ENCODE peak calls at places on chromosomes 11 and 22, in seven cellular contexts. O is A549, B is suprapubic skin, H is glutamatergic neuron, Y is AG04449, V is foreskin fibroblast, C is HCT116. P is an unnamed sample.

GRCh38 chr22:37051629-37052385 is at the start of gene KCTD17:
- DNase-seq in V (peak; percentile 92), O (peak; percentile 53), B (no peak), C (peak; percentile 24), Y (no peak), H (peak; percentile 83), P (peak; percentile 98)

GRCh38 chr22:35524966-35525686 is 15.5 kb upstream of the RASD2 start:
- DNase-seq in B (no peak), C (no peak), O (no peak), H (peak; percentile 53), V (peak; percentile 55), Y (no peak), P (no peak)

GRCh38 chr11:121415861-121416260 is 36.3 kb upstream of the SORL1 start:
- DNase-seq in B (no peak), C (no peak), Y (no peak), H (no peak), V (peak; percentile 27), O (no peak), P (no peak)

GRCh38 chr11:78809931-78810481 is 235.3 kb upstream of the NARS2 start:
- DNase-seq in H (no peak), B (no peak), V (peak; percentile 75), Y (no peak), O (no peak), C (no peak), P (no peak)

GRCh38 chr11:60169264-60169915 is 13.5 kb downstream of the MS4A6A start:
- DNase-seq in B (no peak), H (peak; percentile 23), Y (no peak), C (peak; percentile 27), V (no peak), O (peak; percentile 39), P (no peak)

GRCh38 chr11:34075178-34075820 is 23.8 kb downstream of the CAPRIN1 start:
- DNase-seq in C (peak; percentile 60), V (peak; percentile 85), H (no peak), B (no peak), O (no peak), Y (no peak), P (no peak)

GRCh38 chr22:30574095-30574981 is at the start of gene GAL3ST1:
- DNase-seq in B (no peak), V (no peak), H (peak; percentile 34), O (peak; percentile 58), C (no peak), Y (no peak), P (no peak)

GRCh38 chr22:41447435-41448188 is 1.0 kb upstream of the TOB2 start:
- DNase-seq in O (peak; percentile 60), H (peak; percentile 85), V (peak; percentile 79), C (no peak), Y (no peak), B (no peak), P (peak; percentile 55)

GRCh38 chr22:39558254-39558727 is 12.3 kb upstream of the CACNA1I start:
- DNase-seq in Y (no peak), V (no peak), C (no peak), O (no peak), H (no peak), B (no peak), P (no peak)

GRCh38 chr22:17779286-17780115 is 5.2 kb upstream of the BID start:
- DNase-seq in O (no peak), Y (no peak), C (no peak), B (no peak), V (no peak), H (no peak), P (peak; percentile 89)

GRCh38 chr11:61792310-61793083 is at the start of the genes FEN1 and TMEM258:
- DNase-seq in H (peak; percentile 91), Y (peak; percentile 75), B (peak; percentile 97), O (peak; percentile 95), V (peak; percentile 96), C (peak; percentile 88), P (peak; percentile 93)

GRCh38 chr11:45211732-45212131 is 65.3 kb downstream of the PRDM11 start:
- DNase-seq in Y (no peak), O (no peak), H (no peak), B (no peak), C (no peak), V (peak; percentile 8), P (no peak)

GRCh38 chr22:17121235-17122195 is at the start of gene TMEM121B:
- DNase-seq in B (no peak), C (no peak), V (peak; percentile 80), Y (no peak), O (peak; percentile 14), H (peak; percentile 94), P (no peak)

GRCh38 chr11:134554861-134555260 is 142.8 kb upstream of the B3GAT1 start:
- DNase-seq in Y (no peak), B (no peak), O (no peak), C (no peak), H (no peak), V (no peak), P (no peak)

GRCh38 chr22:50276143-50276542 is 6.0 kb upstream of the MAPK11 start:
- DNase-seq in O (peak; percentile 76), C (no peak), H (peak; percentile 70), B (no peak), Y (no peak), V (peak; percentile 75), P (peak; percentile 79)

GRCh38 chr22:46454910-46455269 is 82.5 kb downstream of the CELSR1 start:
- DNase-seq in O (peak; percentile 41), H (no peak), C (peak; percentile 65), Y (no peak), V (no peak), B (no peak), P (no peak)

GRCh38 chr11:59616396-59616982 is 915 bp upstream of the OSBP start:
- DNase-seq in B (peak; percentile 99), C (no peak), H (peak; percentile 91), V (no peak), Y (no peak), O (no peak), P (no peak)

GRCh38 chr22:30989473-30989872 is 20.4 kb downstream of the TUG1 start:
- DNase-seq in V (no peak), Y (no peak), C (no peak), B (no peak), O (no peak), H (no peak), P (no peak)

GRCh38 chr11:117366875-117367274 is 39.2 kb downstream of the CEP164 start:
- DNase-seq in Y (no peak), V (no peak), O (no peak), B (no peak), C (no peak), H (no peak), P (no peak)

GRCh38 chr11:100515087-100515486 is 172.0 kb upstream of the ARHGAP42 start:
- DNase-seq in Y (no peak), H (no peak), C (no peak), O (peak; percentile 25), B (no peak), V (no peak), P (no peak)

GRCh38 chr11:122661182-122661945 is 5.8 kb downstream of the UBASH3B start:
- DNase-seq in Y (no peak), O (no peak), H (no peak), C (no peak), V (peak; percentile 89), B (no peak), P (no peak)

GRCh38 chr11:124536520-124536919 is 6.9 kb downstream of the OR8B12 start:
- DNase-seq in B (no peak), V (no peak), H (no peak), C (peak; percentile 32), O (peak; percentile 60), Y (no peak), P (no peak)

GRCh38 chr11:113261709-113262475 is 52.5 kb upstream of the TTC12 start:
- DNase-seq in O (no peak), Y (no peak), H (no peak), B (no peak), C (no peak), V (no peak), P (no peak)
- TF ChIP-seq CTCF in O (no peak), Y (no peak), H (no peak), B (no peak), C (no peak), V (no peak), P (no peak)

GRCh38 chr11:72812968-72813739 is 1.1 kb upstream of the ATG16L2 start:
- DNase-seq in V (peak; percentile 81), B (no peak), Y (no peak), C (peak; percentile 71), O (peak; percentile 86), H (peak; percentile 56), P (peak; percentile 79)

GRCh38 chr11:72814831-72815618 is 814 bp downstream of the ATG16L2 start:
- DNase-seq in C (peak; percentile 71), B (no peak), O (peak; percentile 86), V (peak; percentile 74), Y (no peak), H (no peak), P (peak; percentile 80)

GRCh38 chr11:72813740-72814138 is 472 bp upstream of the ATG16L2 start:
- DNase-seq in O (peak; percentile 89), H (no peak), V (peak; percentile 92), B (no peak), Y (no peak), C (peak; percentile 56), P (peak; percentile 88)

GRCh38 chr11:72812604-72812967 is 1.6 kb upstream of the ATG16L2 start:
- DNase-seq in B (no peak), H (no peak), O (peak; percentile 75), C (no peak), V (no peak), Y (no peak), P (no peak)

GRCh38 chr11:72814139-72814830 is at the start of gene ATG16L2:
- DNase-seq in B (peak; percentile 91), H (peak; percentile 88), V (peak; percentile 95), O (peak; percentile 90), Y (no peak), C (peak; percentile 68), P (peak; percentile 97)
- TF ChIP-seq CTCF in B (peak; percentile 19), H (no peak), V (no peak), O (peak; percentile 12), Y (peak; percentile 21), C (no peak), P (peak; percentile 40)

GRCh38 chr11:113805640-113806039 is 26.0 kb downstream of the CLDN25 start:
- DNase-seq in Y (no peak), V (peak; percentile 17), B (no peak), O (no peak), H (no peak), C (no peak), P (no peak)

GRCh38 chr11:113802621-113803020 is 23.0 kb downstream of the CLDN25 start:
- DNase-seq in B (no peak), O (no peak), V (no peak), C (no peak), Y (no peak), H (no peak), P (no peak)

GRCh38 chr11:113806403-113806802 is 26.8 kb downstream of the CLDN25 start:
- DNase-seq in B (no peak), O (peak; percentile 35), H (peak; percentile 73), Y (no peak), C (peak; percentile 12), V (peak; percentile 11), P (no peak)
- TF ChIP-seq CTCF in B (no peak), O (peak; percentile 31), H (peak; percentile 65), Y (peak; percentile 45), C (peak; percentile 64), V (peak; percentile 38), P (peak; percentile 74)

GRCh38 chr11:96155627-96156378 is 187.2 kb downstream of the MAML2 start:
- DNase-seq in C (peak; percentile 27), B (peak; percentile 81), Y (peak; percentile 91), H (no peak), O (peak; percentile 76), V (peak; percentile 95), P (peak; percentile 64)
- TF ChIP-seq CTCF in C (peak; percentile 23), B (no peak), Y (peak; percentile 35), H (no peak), O (peak; percentile 25), V (peak; percentile 28), P (peak; percentile 37)

GRCh38 chr11:133157180-133157579 is 375.1 kb downstream of the OPCML start:
- DNase-seq in V (no peak), H (peak; percentile 48), O (no peak), B (no peak), Y (no peak), C (no peak), P (no peak)
- TF ChIP-seq CTCF in V (no peak), H (no peak), O (no peak), B (no peak), Y (no peak), C (no peak), P (no peak)

P was measured in GM13977.